ENCODE peak calls at places on chromosomes 13 and 19, in six cellular contexts. One of them, this sample, is unnamed. For H3K4me1, the result is how much of the 10 kb centered on the place peaks cover.

GRCh38 chr13:28071424-28071823 is 29.0 kb downstream of the FLT3 start:
- DNase-seq in CD8-positive, alpha-beta T cell: no peak
- DNase-seq in tibial artery: no peak
- DNase-seq in suprapubic skin: no peak
- DNase-seq in neural progenitor cell: no peak
- DNase-seq in small intestine: no peak
- DNase-seq in this sample: no peak

GRCh38 chr13:110161112-110161897 is 145.7 kb downstream of the COL4A1 start:
- DNase-seq in CD8-positive, alpha-beta T cell: no peak
- DNase-seq in tibial artery: no peak
- DNase-seq in neural progenitor cell: no peak
- DNase-seq in suprapubic skin: no peak
- DNase-seq in small intestine: no peak
- DNase-seq in this sample: no peak

GRCh38 chr19:46515879-46516350 is 20.2 kb upstream of the PNMA8B start:
- DNase-seq in suprapubic skin: no peak
- DNase-seq in tibial artery: no peak
- DNase-seq in neural progenitor cell: peak
- DNase-seq in CD8-positive, alpha-beta T cell: no peak
- DNase-seq in small intestine: no peak
- DNase-seq in this sample: no peak

GRCh38 chr13:113645329-113645728 is 12.7 kb downstream of the ATP4B start:
- DNase-seq in neural progenitor cell: no peak
- DNase-seq in CD8-positive, alpha-beta T cell: no peak
- DNase-seq in small intestine: no peak
- DNase-seq in suprapubic skin: peak
- DNase-seq in tibial artery: no peak
- DNase-seq in this sample: no peak

GRCh38 chr19:13526552-13526951 is 20.3 kb upstream of the CACNA1A start:
- DNase-seq in suprapubic skin: no peak
- DNase-seq in tibial artery: no peak
- DNase-seq in neural progenitor cell: peak
- DNase-seq in small intestine: peak
- DNase-seq in CD8-positive, alpha-beta T cell: no peak
- DNase-seq in this sample: no peak

GRCh38 chr13:51330741-51331140 is 8.8 kb upstream of the SERPINE3 start:
- DNase-seq in small intestine: no peak
- DNase-seq in suprapubic skin: no peak
- DNase-seq in neural progenitor cell: no peak
- DNase-seq in tibial artery: no peak
- DNase-seq in CD8-positive, alpha-beta T cell: no peak
- DNase-seq in this sample: no peak

GRCh38 chr19:13978721-13979191 is 26.4 kb downstream of the DCAF15 start:
- DNase-seq in small intestine: no peak
- DNase-seq in suprapubic skin: no peak
- DNase-seq in CD8-positive, alpha-beta T cell: no peak
- DNase-seq in neural progenitor cell: no peak
- DNase-seq in tibial artery: no peak
- DNase-seq in this sample: no peak

GRCh38 chr19:48907671-48908070 is 7.6 kb downstream of the NUCB1 start:
- DNase-seq in small intestine: peak
- DNase-seq in neural progenitor cell: no peak
- DNase-seq in CD8-positive, alpha-beta T cell: no peak
- DNase-seq in suprapubic skin: no peak
- DNase-seq in tibial artery: no peak
- DNase-seq in this sample: peak

GRCh38 chr19:12784871-12785430 is 6.3 kb upstream of the JUNB start:
- DNase-seq in suprapubic skin: no peak
- DNase-seq in small intestine: peak
- DNase-seq in tibial artery: no peak
- DNase-seq in CD8-positive, alpha-beta T cell: peak
- DNase-seq in neural progenitor cell: no peak
- DNase-seq in this sample: no peak

GRCh38 chr19:5296457-5297271 is 43.9 kb downstream of the PTPRS start:
- DNase-seq in small intestine: no peak
- DNase-seq in CD8-positive, alpha-beta T cell: no peak
- DNase-seq in suprapubic skin: no peak
- DNase-seq in tibial artery: no peak
- DNase-seq in neural progenitor cell: no peak
- DNase-seq in this sample: no peak

GRCh38 chr13:92716749-92717148 is 509.9 kb upstream of the GPC6 start:
- DNase-seq in small intestine: no peak
- DNase-seq in tibial artery: no peak
- DNase-seq in suprapubic skin: no peak
- DNase-seq in neural progenitor cell: no peak
- DNase-seq in CD8-positive, alpha-beta T cell: no peak
- DNase-seq in this sample: no peak

GRCh38 chr19:7013678-7014077 is 7.6 kb downstream of the MBD3L2B start:
- DNase-seq in suprapubic skin: no peak
- DNase-seq in tibial artery: no peak
- DNase-seq in CD8-positive, alpha-beta T cell: no peak
- DNase-seq in small intestine: no peak
- DNase-seq in neural progenitor cell: no peak
- DNase-seq in this sample: peak

GRCh38 chr19:19747357-19748220 is 14.7 kb upstream of the ZNF14 start:
- DNase-seq in suprapubic skin: no peak
- DNase-seq in CD8-positive, alpha-beta T cell: no peak
- DNase-seq in neural progenitor cell: no peak
- DNase-seq in small intestine: no peak
- DNase-seq in tibial artery: no peak
- DNase-seq in this sample: peak

GRCh38 chr19:49570997-49571676 is 9.2 kb downstream of the NOSIP start:
- DNase-seq in neural progenitor cell: peak
- DNase-seq in small intestine: peak
- DNase-seq in CD8-positive, alpha-beta T cell: peak
- DNase-seq in tibial artery: no peak
- DNase-seq in suprapubic skin: no peak
- DNase-seq in this sample: no peak

GRCh38 chr19:2551864-2552185 is 75.9 kb downstream of the GADD45B start:
- DNase-seq in CD8-positive, alpha-beta T cell: no peak
- DNase-seq in neural progenitor cell: no peak
- DNase-seq in tibial artery: no peak
- DNase-seq in small intestine: no peak
- DNase-seq in suprapubic skin: no peak
- DNase-seq in this sample: no peak

GRCh38 chr19:38695319-38695683 is 47.9 kb downstream of the ACTN4 start:
- DNase-seq in neural progenitor cell: no peak
- DNase-seq in small intestine: peak
- DNase-seq in suprapubic skin: no peak
- DNase-seq in CD8-positive, alpha-beta T cell: no peak
- DNase-seq in tibial artery: no peak
- DNase-seq in this sample: no peak
- H3K4me1 ChIP-seq in neural progenitor cell: under half
- H3K4me1 ChIP-seq in small intestine: under half
- H3K4me1 ChIP-seq in suprapubic skin: half or more
- H3K4me1 ChIP-seq in CD8-positive, alpha-beta T cell: under half
- H3K4me1 ChIP-seq in tibial artery: under half
- H3K4me1 ChIP-seq in this sample: half or more

GRCh38 chr13:23966221-23966690 is 69.0 kb upstream of the C1QTNF9B start:
- DNase-seq in small intestine: no peak
- DNase-seq in tibial artery: no peak
- DNase-seq in suprapubic skin: no peak
- DNase-seq in CD8-positive, alpha-beta T cell: no peak
- DNase-seq in neural progenitor cell: no peak
- DNase-seq in this sample: no peak
- H3K4me3 ChIP-seq in small intestine: no peak
- H3K4me3 ChIP-seq in tibial artery: no peak
- H3K4me3 ChIP-seq in suprapubic skin: peak
- H3K4me3 ChIP-seq in CD8-positive, alpha-beta T cell: peak
- H3K4me3 ChIP-seq in neural progenitor cell: no peak
- H3K4me3 ChIP-seq in this sample: no peak

DNA sequence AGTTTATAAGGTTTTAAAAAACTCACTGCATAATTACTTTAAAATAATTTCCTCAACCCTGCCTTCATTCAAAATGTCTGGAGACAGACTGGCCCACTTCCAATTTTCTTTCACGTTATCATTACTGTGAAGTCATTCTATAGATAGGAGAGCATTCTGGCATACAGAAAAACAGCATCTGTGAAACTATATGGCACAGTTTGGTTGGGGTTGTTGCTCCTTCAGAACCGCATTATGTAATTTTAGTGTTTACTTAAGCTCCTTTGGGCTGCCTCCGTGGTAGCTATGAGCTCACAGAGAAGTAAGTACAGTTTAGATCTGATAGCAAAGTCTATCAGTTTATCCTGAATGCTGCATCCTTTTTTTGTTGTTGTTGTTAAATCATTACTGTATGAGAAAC is 104.3 kb downstream of the KCNRG start:
- DNase-seq in CD8-positive, alpha-beta T cell: no peak
- DNase-seq in neural progenitor cell: no peak
- DNase-seq in small intestine: no peak
- DNase-seq in tibial artery: no peak
- DNase-seq in suprapubic skin: no peak
- DNase-seq in this sample: no peak
- H3K4me1 ChIP-seq in CD8-positive, alpha-beta T cell: under half
- H3K4me1 ChIP-seq in neural progenitor cell: under half
- H3K4me1 ChIP-seq in small intestine: under half
- H3K4me1 ChIP-seq in tibial artery: under half
- H3K4me1 ChIP-seq in suprapubic skin: under half
- H3K4me1 ChIP-seq in this sample: under half

GRCh38 chr13:25882732-25883357 is 169.0 kb downstream of the SHISA2 start:
- DNase-seq in tibial artery: no peak
- DNase-seq in suprapubic skin: no peak
- DNase-seq in CD8-positive, alpha-beta T cell: peak
- DNase-seq in neural progenitor cell: peak
- DNase-seq in small intestine: no peak
- DNase-seq in this sample: no peak
- H3K4me3 ChIP-seq in tibial artery: no peak
- H3K4me3 ChIP-seq in suprapubic skin: no peak
- H3K4me3 ChIP-seq in CD8-positive, alpha-beta T cell: no peak
- H3K4me3 ChIP-seq in neural progenitor cell: peak
- H3K4me3 ChIP-seq in small intestine: no peak
- H3K4me3 ChIP-seq in this sample: no peak

DNA sequence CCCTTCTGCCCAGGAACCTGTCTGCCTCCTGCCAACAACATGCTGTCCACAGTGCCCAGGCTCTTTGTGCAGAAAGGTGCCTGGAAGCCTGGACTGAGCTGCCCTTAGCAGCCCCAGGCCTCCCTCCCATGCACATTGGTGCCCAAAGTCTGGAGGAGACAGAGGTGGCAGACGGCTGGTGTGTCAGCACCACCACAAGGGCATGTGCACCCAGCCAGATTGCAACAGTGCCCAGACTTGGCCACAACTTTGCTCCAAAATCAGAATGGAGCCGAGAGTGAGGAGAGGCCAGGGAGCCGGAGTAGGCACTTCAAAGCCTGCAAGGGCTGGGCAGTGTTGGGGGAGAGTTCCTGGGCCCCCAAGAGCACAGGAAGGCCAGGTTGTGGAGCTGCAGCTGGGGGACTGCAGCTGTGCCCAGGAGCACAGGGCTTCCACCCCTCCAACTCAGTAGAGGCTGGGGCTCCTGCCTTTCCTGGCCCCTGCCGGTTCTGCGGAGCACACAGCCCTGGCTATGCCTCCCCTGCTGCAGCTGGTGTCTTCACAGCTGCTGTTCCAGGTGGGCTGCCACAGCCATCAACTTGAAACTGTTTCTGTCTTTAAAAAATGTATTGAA is 1255.8 kb downstream of the SLITRK5 start:
- DNase-seq in CD8-positive, alpha-beta T cell: no peak
- DNase-seq in small intestine: no peak
- DNase-seq in neural progenitor cell: no peak
- DNase-seq in tibial artery: no peak
- DNase-seq in suprapubic skin: no peak
- DNase-seq in this sample: no peak
- H3K4me1 ChIP-seq in CD8-positive, alpha-beta T cell: under half
- H3K4me1 ChIP-seq in small intestine: under half
- H3K4me1 ChIP-seq in neural progenitor cell: under half
- H3K4me1 ChIP-seq in tibial artery: under half
- H3K4me1 ChIP-seq in suprapubic skin: under half
- H3K4me1 ChIP-seq in this sample: under half

GRCh38 chr13:80654638-80655249 is 313.8 kb upstream of the SPRY2 start:
- DNase-seq in neural progenitor cell: no peak
- DNase-seq in CD8-positive, alpha-beta T cell: no peak
- DNase-seq in suprapubic skin: no peak
- DNase-seq in small intestine: no peak
- DNase-seq in tibial artery: no peak
- DNase-seq in this sample: no peak
- H3K4me3 ChIP-seq in neural progenitor cell: no peak
- H3K4me3 ChIP-seq in CD8-positive, alpha-beta T cell: no peak
- H3K4me3 ChIP-seq in suprapubic skin: no peak
- H3K4me3 ChIP-seq in small intestine: no peak
- H3K4me3 ChIP-seq in tibial artery: no peak
- H3K4me3 ChIP-seq in this sample: no peak

This sample was measured in lung.